ENCODE peak calls at places on chromosome 12, in six cellular contexts. One of them, this sample, is unnamed.

GRCh38 chr12:110780448-110780847 is 37.8 kb upstream of the PPP1CC start:
- DNase-seq in fibroblast of villous mesenchyme: no peak
- DNase-seq in fibroblast of lung: no peak
- DNase-seq in AG04449: no peak
- DNase-seq in WTC11: no peak
- DNase-seq in RWPE1: no peak
- DNase-seq in this sample: no peak

GRCh38 chr12:28955491-28955890 is 193.6 kb upstream of the FAR2 start:
- DNase-seq in WTC11: no peak
- DNase-seq in RWPE1: no peak
- DNase-seq in fibroblast of lung: peak; percentile 83
- DNase-seq in fibroblast of villous mesenchyme: no peak
- DNase-seq in AG04449: no peak
- DNase-seq in this sample: no peak

GRCh38 chr12:66152732-66153131 is 17.1 kb downstream of the TMBIM4 start:
- DNase-seq in WTC11: no peak
- DNase-seq in RWPE1: no peak
- DNase-seq in fibroblast of lung: peak; percentile 49
- DNase-seq in AG04449: no peak
- DNase-seq in fibroblast of villous mesenchyme: no peak
- DNase-seq in this sample: no peak

GRCh38 chr12:119068129-119068856 is 87.0 kb downstream of the SRRM4 start:
- DNase-seq in fibroblast of villous mesenchyme: no peak
- DNase-seq in fibroblast of lung: no peak
- DNase-seq in WTC11: no peak
- DNase-seq in RWPE1: no peak
- DNase-seq in AG04449: no peak
- DNase-seq in this sample: no peak

GRCh38 chr12:11499802-11500201 is 104.4 kb upstream of the PRB2 start:
- DNase-seq in fibroblast of lung: no peak
- DNase-seq in WTC11: no peak
- DNase-seq in fibroblast of villous mesenchyme: no peak
- DNase-seq in AG04449: no peak
- DNase-seq in RWPE1: no peak
- DNase-seq in this sample: no peak

GRCh38 chr12:104648746-104649145 is 192.0 kb downstream of the CHST11 start:
- DNase-seq in fibroblast of villous mesenchyme: no peak
- DNase-seq in AG04449: no peak
- DNase-seq in fibroblast of lung: no peak
- DNase-seq in WTC11: no peak
- DNase-seq in RWPE1: no peak
- DNase-seq in this sample: no peak

GRCh38 chr12:41034686-41035085 is 153.4 kb upstream of the PDZRN4 start:
- DNase-seq in WTC11: no peak
- DNase-seq in fibroblast of lung: peak; percentile 62
- DNase-seq in AG04449: no peak
- DNase-seq in fibroblast of villous mesenchyme: peak; percentile 25
- DNase-seq in RWPE1: peak; percentile 1
- DNase-seq in this sample: no peak

GRCh38 chr12:67302162-67302561 is 33.0 kb downstream of the CAND1 start:
- DNase-seq in AG04449: no peak
- DNase-seq in fibroblast of villous mesenchyme: no peak
- DNase-seq in fibroblast of lung: no peak
- DNase-seq in RWPE1: no peak
- DNase-seq in WTC11: no peak
- DNase-seq in this sample: no peak

GRCh38 chr12:125549836-125550235 is 484.6 kb downstream of the AACS start:
- DNase-seq in fibroblast of lung: no peak
- DNase-seq in fibroblast of villous mesenchyme: no peak
- DNase-seq in RWPE1: no peak
- DNase-seq in WTC11: peak; percentile 84
- DNase-seq in AG04449: no peak
- DNase-seq in this sample: no peak

GRCh38 chr12:115697341-115697740 is 580.2 kb downstream of the MED13L start:
- DNase-seq in AG04449: no peak
- DNase-seq in fibroblast of lung: peak; percentile 22
- DNase-seq in RWPE1: no peak
- DNase-seq in fibroblast of villous mesenchyme: no peak
- DNase-seq in WTC11: no peak
- DNase-seq in this sample: no peak

GRCh38 chr12:31326689-31327659 is 1.0 kb upstream of the SINHCAF start:
- DNase-seq in fibroblast of lung: peak; percentile 16
- DNase-seq in WTC11: no peak
- DNase-seq in AG04449: no peak
- DNase-seq in RWPE1: no peak
- DNase-seq in fibroblast of villous mesenchyme: peak; percentile 30
- DNase-seq in this sample: no peak

GRCh38 chr12:94761559-94761958 is 111.2 kb upstream of the TMCC3 start:
- DNase-seq in WTC11: no peak
- DNase-seq in RWPE1: peak; percentile 84
- DNase-seq in fibroblast of lung: peak; percentile 92
- DNase-seq in fibroblast of villous mesenchyme: peak; percentile 86
- DNase-seq in AG04449: peak; percentile 34
- DNase-seq in this sample: no peak

DNA sequence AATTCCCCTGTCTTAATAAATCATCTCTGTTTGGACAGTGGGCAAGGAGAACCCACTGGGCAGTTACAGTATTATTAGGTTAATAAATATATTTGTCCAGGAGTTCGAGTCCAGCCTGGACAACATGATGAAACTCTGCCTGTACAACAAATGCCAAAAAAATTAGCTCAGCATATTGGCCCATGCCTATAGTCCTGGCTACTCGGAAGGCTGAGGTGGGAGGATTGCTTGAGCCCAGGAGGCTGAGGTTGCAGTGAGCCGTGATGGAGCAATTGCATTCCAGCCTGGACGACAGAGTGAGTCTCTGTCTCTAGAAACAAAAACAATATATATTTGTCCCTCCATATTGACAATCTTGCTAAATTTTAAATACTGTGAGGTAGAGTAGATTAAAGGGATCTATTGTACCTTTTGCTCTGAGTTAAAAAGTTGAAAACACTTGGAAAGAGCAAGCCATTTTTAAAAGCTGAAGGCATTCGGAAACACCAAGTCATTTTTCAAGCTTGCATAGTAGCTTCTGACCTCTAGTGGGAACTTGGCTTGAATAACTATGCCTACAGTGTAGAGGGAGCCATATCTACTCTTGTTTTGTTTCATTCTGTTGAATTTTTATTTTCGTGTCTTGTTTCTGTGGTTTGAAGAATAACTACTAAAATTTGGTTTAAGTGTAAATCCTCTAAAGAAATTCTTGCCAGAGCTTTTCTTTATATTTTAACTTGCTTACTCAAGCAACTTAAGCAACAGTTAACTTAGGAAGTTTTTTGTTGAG is 14.6 kb upstream of the EEA1 start:
- DNase-seq in WTC11: no peak
- DNase-seq in AG04449: no peak
- DNase-seq in fibroblast of lung: peak; percentile 75
- DNase-seq in RWPE1: no peak
- DNase-seq in fibroblast of villous mesenchyme: peak; percentile 63
- DNase-seq in this sample: no peak
- TF ChIP-seq CTCF in WTC11: no peak
- TF ChIP-seq CTCF in AG04449: no peak
- TF ChIP-seq CTCF in fibroblast of lung: no peak
- TF ChIP-seq CTCF in RWPE1: no peak
- TF ChIP-seq CTCF in fibroblast of villous mesenchyme: peak; percentile 22
- TF ChIP-seq CTCF in this sample: peak; percentile 24

GRCh38 chr12:47551426-47551851 is 154.4 kb downstream of the RPAP3 start:
- DNase-seq in AG04449: peak; percentile 17
- DNase-seq in fibroblast of villous mesenchyme: peak; percentile 80
- DNase-seq in RWPE1: no peak
- DNase-seq in fibroblast of lung: peak; percentile 66
- DNase-seq in WTC11: no peak
- DNase-seq in this sample: no peak

GRCh38 chr12:47545938-47546609 is 159.8 kb downstream of the RPAP3 start:
- DNase-seq in WTC11: no peak
- DNase-seq in RWPE1: no peak
- DNase-seq in AG04449: no peak
- DNase-seq in fibroblast of villous mesenchyme: no peak
- DNase-seq in fibroblast of lung: no peak
- DNase-seq in this sample: no peak

GRCh38 chr12:47549258-47549657 is 156.6 kb downstream of the RPAP3 start:
- DNase-seq in AG04449: no peak
- DNase-seq in fibroblast of villous mesenchyme: no peak
- DNase-seq in fibroblast of lung: peak; percentile 18
- DNase-seq in RWPE1: peak; percentile 39
- DNase-seq in WTC11: no peak
- DNase-seq in this sample: no peak

GRCh38 chr12:47547077-47547476 is 158.8 kb downstream of the RPAP3 start:
- DNase-seq in RWPE1: peak; percentile 50
- DNase-seq in fibroblast of villous mesenchyme: peak; percentile 62
- DNase-seq in AG04449: peak; percentile 9
- DNase-seq in WTC11: no peak
- DNase-seq in fibroblast of lung: peak; percentile 54
- DNase-seq in this sample: no peak
- TF ChIP-seq CTCF in RWPE1: no peak
- TF ChIP-seq CTCF in fibroblast of villous mesenchyme: peak; percentile 64
- TF ChIP-seq CTCF in AG04449: peak; percentile 49
- TF ChIP-seq CTCF in WTC11: no peak
- TF ChIP-seq CTCF in fibroblast of lung: peak; percentile 55
- TF ChIP-seq CTCF in this sample: no peak

DNA sequence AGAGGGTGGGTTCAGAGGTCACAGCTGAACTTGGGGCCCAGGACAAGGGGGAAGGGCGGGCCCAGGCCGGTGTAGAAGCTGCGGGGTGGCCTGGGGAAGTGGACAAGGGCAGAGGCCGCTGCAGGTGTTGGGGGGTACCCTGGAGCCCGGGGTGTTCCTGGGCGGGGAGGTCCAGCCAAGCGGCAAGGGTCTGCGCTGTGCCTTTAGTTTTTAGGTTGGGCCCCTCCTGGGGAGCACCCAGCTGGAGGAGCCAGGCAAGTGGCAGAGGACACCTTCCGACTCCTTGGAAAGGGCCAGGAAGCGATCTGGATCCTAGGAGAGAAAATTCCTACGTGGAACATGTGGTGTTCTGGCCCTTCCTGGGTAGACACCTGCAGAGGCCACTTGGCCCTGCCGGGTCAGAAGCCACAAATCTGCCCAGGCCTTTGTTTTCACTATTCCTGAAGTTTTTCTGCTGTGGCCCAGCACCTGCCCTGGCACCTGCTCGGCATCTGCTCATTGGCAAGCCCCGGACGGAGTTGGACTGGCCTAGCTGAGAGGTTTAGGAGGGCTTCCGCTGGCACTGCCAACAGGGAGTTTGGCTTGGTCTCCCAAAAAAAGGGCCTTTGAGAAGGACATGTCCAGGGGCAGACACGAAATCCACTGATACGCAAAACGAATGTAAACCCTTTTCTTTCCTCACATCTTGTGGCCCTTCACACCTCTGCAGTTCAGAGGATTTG is 61.1 kb downstream of the SMUG1 start:
- DNase-seq in WTC11: no peak
- DNase-seq in fibroblast of lung: no peak
- DNase-seq in AG04449: no peak
- DNase-seq in fibroblast of villous mesenchyme: no peak
- DNase-seq in RWPE1: no peak
- DNase-seq in this sample: no peak
- TF ChIP-seq CTCF in WTC11: no peak
- TF ChIP-seq CTCF in fibroblast of lung: no peak
- TF ChIP-seq CTCF in AG04449: no peak
- TF ChIP-seq CTCF in fibroblast of villous mesenchyme: no peak
- TF ChIP-seq CTCF in RWPE1: no peak
- TF ChIP-seq CTCF in this sample: no peak

DNA sequence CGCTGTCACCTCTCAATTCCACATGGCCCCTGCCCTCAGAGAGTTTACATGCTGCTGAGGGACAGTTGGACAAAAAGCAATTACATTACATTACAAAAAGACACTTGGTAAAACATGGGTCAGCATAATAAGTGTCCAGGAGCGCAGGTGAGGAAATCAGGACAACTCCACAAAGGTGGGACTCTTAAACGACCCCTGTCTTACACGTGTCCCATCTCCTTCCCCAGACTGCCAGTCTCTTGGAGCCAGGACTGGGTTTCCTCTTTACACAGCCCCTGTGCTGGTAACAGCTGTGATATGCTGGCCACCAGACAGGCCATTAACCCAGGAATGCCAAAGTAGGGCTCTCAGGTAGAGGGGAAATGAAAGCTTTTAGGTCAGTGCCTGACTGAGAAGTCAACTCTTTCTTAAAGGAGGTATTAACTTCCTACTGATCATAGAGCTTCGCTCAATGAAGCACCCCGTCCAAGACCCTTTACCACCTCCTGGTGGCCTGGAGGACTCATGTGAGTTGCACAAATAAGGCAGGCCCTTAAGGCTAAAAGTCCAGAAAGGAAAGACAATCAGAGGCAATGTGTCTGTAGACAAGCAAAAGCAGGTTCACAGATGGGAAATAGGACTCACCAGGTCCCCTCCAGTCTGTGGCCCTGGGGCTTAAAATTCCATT is 55.5 kb downstream of the ANO2 start:
- DNase-seq in RWPE1: peak; percentile 2
- DNase-seq in WTC11: no peak
- DNase-seq in fibroblast of villous mesenchyme: no peak
- DNase-seq in AG04449: no peak
- DNase-seq in fibroblast of lung: no peak
- DNase-seq in this sample: no peak
- TF ChIP-seq CTCF in RWPE1: no peak
- TF ChIP-seq CTCF in WTC11: no peak
- TF ChIP-seq CTCF in fibroblast of villous mesenchyme: no peak
- TF ChIP-seq CTCF in AG04449: no peak
- TF ChIP-seq CTCF in fibroblast of lung: no peak
- TF ChIP-seq CTCF in this sample: no peak

DNA sequence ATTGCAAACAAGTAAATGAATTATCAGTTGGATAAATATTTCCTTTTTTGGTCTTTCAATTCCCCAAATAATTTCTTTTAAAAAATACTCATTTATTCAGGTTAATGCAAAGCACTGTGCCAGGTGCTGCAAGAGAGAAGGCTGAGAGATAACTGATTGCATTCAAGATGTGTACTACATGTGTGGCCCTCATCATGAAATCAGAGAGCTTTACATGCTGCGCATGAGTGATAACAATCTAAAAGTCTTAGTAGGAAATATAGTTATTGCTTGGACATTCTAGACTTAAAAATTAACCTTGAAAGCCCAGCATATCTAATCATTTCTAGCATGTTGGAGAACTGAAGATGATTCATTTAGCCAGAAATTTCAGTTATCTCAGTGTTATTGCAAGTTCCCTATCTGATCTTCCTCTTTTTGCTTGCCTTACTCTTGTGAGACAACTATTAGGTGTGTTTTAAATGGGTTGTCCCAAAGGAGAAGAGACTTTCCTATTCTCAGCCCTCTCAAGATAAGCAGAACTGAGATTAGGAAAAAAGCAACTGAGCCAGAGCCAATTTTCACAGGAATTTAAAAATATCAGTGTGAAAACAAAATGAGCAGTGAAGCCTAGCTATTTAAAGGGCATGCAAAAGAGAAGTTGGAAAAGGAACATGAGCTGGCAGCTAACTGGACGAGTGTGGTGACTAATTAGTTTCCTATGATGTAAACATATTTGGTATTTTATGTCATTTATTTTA is 60.9 kb downstream of the PLEKHA5 start:
- DNase-seq in RWPE1: peak; percentile 26
- DNase-seq in AG04449: no peak
- DNase-seq in fibroblast of villous mesenchyme: no peak
- DNase-seq in WTC11: no peak
- DNase-seq in fibroblast of lung: peak; percentile 77
- DNase-seq in this sample: no peak
- TF ChIP-seq CTCF in RWPE1: no peak
- TF ChIP-seq CTCF in AG04449: no peak
- TF ChIP-seq CTCF in fibroblast of villous mesenchyme: no peak
- TF ChIP-seq CTCF in WTC11: no peak
- TF ChIP-seq CTCF in fibroblast of lung: no peak
- TF ChIP-seq CTCF in this sample: no peak

GRCh38 chr12:132190834-132191500 is 46.7 kb downstream of the NOC4L start:
- DNase-seq in RWPE1: no peak
- DNase-seq in fibroblast of lung: no peak
- DNase-seq in fibroblast of villous mesenchyme: no peak
- DNase-seq in WTC11: no peak
- DNase-seq in AG04449: no peak
- DNase-seq in this sample: no peak
- TF ChIP-seq CTCF in RWPE1: no peak
- TF ChIP-seq CTCF in fibroblast of lung: no peak
- TF ChIP-seq CTCF in fibroblast of villous mesenchyme: no peak
- TF ChIP-seq CTCF in WTC11: no peak
- TF ChIP-seq CTCF in AG04449: no peak
- TF ChIP-seq CTCF in this sample: no peak